ENCODE peak calls at places on chromosomes 5 and 9, in seven cellular contexts. One of them, this sample, is unnamed. For H3K4me1 and H4K20me1, the result is how much of the 10 kb centered on the place peaks cover.

GRCh38 chr5:14009575-14009974 is 65.1 kb upstream of the DNAH5 start:
- DNase-seq in OCI-LY7: no peak
- DNase-seq in GM23248: no peak
- DNase-seq in SK-N-SH: no peak
- DNase-seq in HCT116: no peak
- DNase-seq in PC-3: peak
- DNase-seq in HepG2: no peak
- DNase-seq in this sample: no peak

GRCh38 chr9:117073539-117074336 is 341.1 kb downstream of the ASTN2 start:
- DNase-seq in PC-3: peak
- DNase-seq in OCI-LY7: peak
- DNase-seq in HCT116: no peak
- DNase-seq in HepG2: peak
- DNase-seq in SK-N-SH: peak
- DNase-seq in GM23248: peak
- DNase-seq in this sample: peak

GRCh38 chr9:16337322-16338029 is 533.0 kb downstream of the BNC2 start:
- DNase-seq in HCT116: peak
- DNase-seq in PC-3: peak
- DNase-seq in HepG2: no peak
- DNase-seq in GM23248: peak
- DNase-seq in SK-N-SH: no peak
- DNase-seq in OCI-LY7: no peak
- DNase-seq in this sample: no peak

GRCh38 chr9:86500031-86500430 is 145.8 kb upstream of the TUT7 start:
- DNase-seq in HCT116: no peak
- DNase-seq in PC-3: no peak
- DNase-seq in HepG2: no peak
- DNase-seq in SK-N-SH: no peak
- DNase-seq in GM23248: no peak
- DNase-seq in OCI-LY7: no peak
- DNase-seq in this sample: no peak

GRCh38 chr9:89492586-89492985 is 5.3 kb downstream of the SEMA4D start:
- DNase-seq in HepG2: no peak
- DNase-seq in GM23248: no peak
- DNase-seq in PC-3: no peak
- DNase-seq in HCT116: no peak
- DNase-seq in OCI-LY7: no peak
- DNase-seq in SK-N-SH: no peak
- DNase-seq in this sample: no peak

GRCh38 chr9:29078063-29078660 is 1504.9 kb upstream of the C9orf72 start:
- DNase-seq in SK-N-SH: no peak
- DNase-seq in OCI-LY7: no peak
- DNase-seq in HCT116: no peak
- DNase-seq in GM23248: peak
- DNase-seq in PC-3: peak
- DNase-seq in HepG2: no peak
- DNase-seq in this sample: no peak

GRCh38 chr5:150762216-150762615 is 3.4 kb upstream of the DCTN4 start:
- DNase-seq in HepG2: no peak
- DNase-seq in OCI-LY7: no peak
- DNase-seq in GM23248: peak
- DNase-seq in SK-N-SH: no peak
- DNase-seq in PC-3: no peak
- DNase-seq in HCT116: no peak
- DNase-seq in this sample: no peak

GRCh38 chr5:132016721-132017250 is 5.3 kb upstream of the ACSL6 start:
- DNase-seq in HepG2: no peak
- DNase-seq in SK-N-SH: no peak
- DNase-seq in GM23248: no peak
- DNase-seq in OCI-LY7: no peak
- DNase-seq in HCT116: no peak
- DNase-seq in PC-3: no peak
- DNase-seq in this sample: no peak

GRCh38 chr9:113876806-113877236 is 712 bp downstream of the ZNF618 start:
- DNase-seq in SK-N-SH: no peak
- DNase-seq in OCI-LY7: peak
- DNase-seq in HCT116: no peak
- DNase-seq in HepG2: no peak
- DNase-seq in GM23248: peak
- DNase-seq in PC-3: peak
- DNase-seq in this sample: peak

GRCh38 chr9:97502222-97502983 is 937 bp downstream of the TMOD1 start:
- DNase-seq in PC-3: no peak
- DNase-seq in SK-N-SH: no peak
- DNase-seq in HCT116: no peak
- DNase-seq in HepG2: no peak
- DNase-seq in OCI-LY7: no peak
- DNase-seq in GM23248: no peak
- DNase-seq in this sample: peak

GRCh38 chr5:95446009-95446408 is 54.8 kb downstream of the FAM81B start:
- DNase-seq in PC-3: peak
- DNase-seq in SK-N-SH: no peak
- DNase-seq in HCT116: peak
- DNase-seq in OCI-LY7: no peak
- DNase-seq in HepG2: no peak
- DNase-seq in GM23248: peak
- DNase-seq in this sample: no peak

GRCh38 chr9:35774907-35775635 is 16.3 kb upstream of the NPR2 start:
- DNase-seq in PC-3: no peak
- DNase-seq in HepG2: no peak
- DNase-seq in SK-N-SH: no peak
- DNase-seq in HCT116: no peak
- DNase-seq in OCI-LY7: peak
- DNase-seq in GM23248: no peak
- DNase-seq in this sample: peak

GRCh38 chr9:79654591-79654990 is 82.8 kb downstream of the TLE4 start:
- DNase-seq in HepG2: no peak
- DNase-seq in GM23248: no peak
- DNase-seq in SK-N-SH: no peak
- DNase-seq in OCI-LY7: no peak
- DNase-seq in PC-3: peak
- DNase-seq in HCT116: no peak
- DNase-seq in this sample: no peak

GRCh38 chr9:4489919-4490704 is at the start of gene SLC1A1:
- DNase-seq in HepG2: no peak
- DNase-seq in PC-3: peak
- DNase-seq in GM23248: peak
- DNase-seq in SK-N-SH: peak
- DNase-seq in HCT116: peak
- DNase-seq in OCI-LY7: no peak
- DNase-seq in this sample: peak

GRCh38 chr5:148972958-148973357 is 89.9 kb downstream of the SH3TC2 start:
- DNase-seq in SK-N-SH: no peak
- DNase-seq in HepG2: peak
- DNase-seq in HCT116: peak
- DNase-seq in GM23248: peak
- DNase-seq in OCI-LY7: no peak
- DNase-seq in PC-3: peak
- DNase-seq in this sample: no peak

GRCh38 chr9:88874391-88874790 is 116.9 kb upstream of the S1PR3 start:
- DNase-seq in HepG2: peak
- DNase-seq in HCT116: no peak
- DNase-seq in PC-3: peak
- DNase-seq in OCI-LY7: no peak
- DNase-seq in GM23248: peak
- DNase-seq in SK-N-SH: no peak
- DNase-seq in this sample: no peak

GRCh38 chr5:14699807-14700400 is 35.4 kb downstream of the OTULIN start:
- DNase-seq in SK-N-SH: no peak
- DNase-seq in HepG2: no peak
- DNase-seq in OCI-LY7: no peak
- DNase-seq in HCT116: no peak
- DNase-seq in PC-3: no peak
- DNase-seq in GM23248: no peak
- DNase-seq in this sample: no peak

DNA sequence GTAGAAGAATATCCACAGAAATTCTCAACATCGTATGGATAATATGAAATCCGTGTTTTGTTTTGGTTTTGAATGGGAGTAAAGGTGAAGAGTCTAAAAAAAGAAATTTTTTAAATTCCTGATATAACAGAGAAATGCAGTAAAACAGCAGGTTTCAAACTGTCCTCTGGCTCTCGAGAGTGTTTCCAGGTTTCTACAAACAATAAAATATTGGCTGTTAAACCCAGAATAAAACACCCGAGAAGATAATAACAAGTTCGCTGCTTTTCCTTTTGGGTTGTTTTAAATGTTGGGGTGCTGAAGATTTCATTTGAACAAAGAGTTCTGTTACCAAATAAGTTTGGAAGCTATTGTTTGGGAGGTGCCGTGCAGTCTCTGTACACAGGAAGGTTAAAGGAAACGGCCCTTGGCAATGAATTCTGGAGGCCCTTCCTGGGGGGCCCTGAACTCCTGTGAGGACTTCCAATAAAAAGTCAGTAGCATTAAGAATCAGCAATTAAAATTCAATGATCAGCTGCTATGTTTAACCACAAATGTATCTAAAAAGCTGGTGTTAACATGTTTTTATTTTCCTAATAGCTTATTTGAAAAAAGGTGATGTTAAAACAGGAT is 215.8 kb downstream of the TSSK1B start:
- DNase-seq in HCT116: no peak
- DNase-seq in SK-N-SH: no peak
- DNase-seq in GM23248: no peak
- DNase-seq in PC-3: no peak
- DNase-seq in OCI-LY7: no peak
- DNase-seq in HepG2: no peak
- DNase-seq in this sample: no peak
- H3K4me1 ChIP-seq in HCT116: under half
- H3K4me1 ChIP-seq in SK-N-SH: under half
- H3K4me1 ChIP-seq in GM23248: under half
- H3K4me1 ChIP-seq in PC-3: under half
- H3K4me1 ChIP-seq in OCI-LY7: under half
- H3K4me1 ChIP-seq in HepG2: under half
- H3K4me1 ChIP-seq in this sample: under half

DNA sequence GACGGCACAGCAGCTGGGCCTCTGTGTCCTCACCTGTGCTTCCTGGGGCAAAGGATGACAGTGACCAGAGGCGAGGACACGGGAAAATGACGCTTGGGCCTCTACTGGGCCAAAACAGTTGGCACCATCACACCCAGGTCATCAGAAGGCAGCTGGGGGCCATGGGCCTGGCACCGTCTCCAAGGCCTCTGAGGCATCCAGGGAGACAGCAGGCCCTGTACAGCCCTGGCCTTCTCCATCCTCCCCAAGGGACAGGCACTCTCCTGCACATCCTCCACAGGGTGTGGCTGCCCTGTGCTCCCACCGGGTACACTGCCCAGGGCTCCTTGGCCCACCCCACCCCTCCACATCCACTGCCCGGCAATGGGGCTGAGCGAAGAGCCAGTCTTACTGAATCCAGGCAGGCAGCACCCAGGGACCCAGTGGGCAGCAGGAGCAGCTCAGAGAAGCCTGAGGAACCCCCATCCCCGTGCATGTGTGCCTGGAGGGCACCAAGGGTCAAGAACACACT is 4.1 kb downstream of the LPCAT1 start:
- DNase-seq in HCT116: no peak
- DNase-seq in HepG2: no peak
- DNase-seq in OCI-LY7: no peak
- DNase-seq in PC-3: no peak
- DNase-seq in SK-N-SH: no peak
- DNase-seq in GM23248: no peak
- DNase-seq in this sample: no peak
- H4K20me1 ChIP-seq in HCT116: under half
- H4K20me1 ChIP-seq in HepG2: under half
- H4K20me1 ChIP-seq in OCI-LY7: under half
- H4K20me1 ChIP-seq in PC-3: under half
- H4K20me1 ChIP-seq in SK-N-SH: half or more
- H4K20me1 ChIP-seq in GM23248: under half
- H4K20me1 ChIP-seq in this sample: half or more

DNA sequence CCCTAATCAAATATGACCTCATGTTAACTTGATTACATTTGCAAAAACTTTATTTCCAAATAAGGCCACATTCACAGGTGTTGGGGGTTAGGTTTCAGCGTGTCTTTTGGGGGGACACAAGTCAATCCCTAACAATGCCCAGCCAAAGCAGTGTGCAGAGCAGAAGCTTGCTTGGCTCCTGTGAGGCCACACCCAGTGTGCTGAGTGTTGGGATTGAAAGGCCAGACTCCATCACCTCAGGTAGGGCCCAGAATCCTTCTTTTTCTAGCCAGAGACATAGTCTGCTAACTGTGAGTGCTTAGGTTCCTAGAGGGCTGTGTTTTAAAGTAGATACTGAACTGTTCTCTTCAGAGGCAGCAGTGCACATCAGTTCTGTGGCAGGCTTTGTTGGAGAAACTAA is 27.9 kb downstream of the KDM4C start:
- DNase-seq in SK-N-SH: no peak
- DNase-seq in HepG2: no peak
- DNase-seq in OCI-LY7: no peak
- DNase-seq in HCT116: no peak
- DNase-seq in GM23248: no peak
- DNase-seq in PC-3: no peak
- DNase-seq in this sample: no peak
- H3K4me1 ChIP-seq in SK-N-SH: under half
- H3K4me1 ChIP-seq in HepG2: half or more
- H3K4me1 ChIP-seq in OCI-LY7: under half
- H3K4me1 ChIP-seq in HCT116: under half
- H3K4me1 ChIP-seq in GM23248: under half
- H3K4me1 ChIP-seq in PC-3: under half
- H3K4me1 ChIP-seq in this sample: under half

GRCh38 chr9:23648651-23649050 is 177.4 kb downstream of the ELAVL2 start:
- DNase-seq in OCI-LY7: no peak
- DNase-seq in PC-3: no peak
- DNase-seq in GM23248: no peak
- DNase-seq in HCT116: no peak
- DNase-seq in HepG2: no peak
- DNase-seq in SK-N-SH: no peak
- DNase-seq in this sample: no peak

GRCh38 chr9:23638837-23639426 is 187.1 kb downstream of the ELAVL2 start:
- DNase-seq in SK-N-SH: no peak
- DNase-seq in HepG2: no peak
- DNase-seq in GM23248: no peak
- DNase-seq in HCT116: no peak
- DNase-seq in OCI-LY7: no peak
- DNase-seq in PC-3: peak
- DNase-seq in this sample: no peak

GRCh38 chr9:23643656-23644258 is 182.3 kb downstream of the ELAVL2 start:
- DNase-seq in HepG2: no peak
- DNase-seq in PC-3: peak
- DNase-seq in GM23248: no peak
- DNase-seq in HCT116: no peak
- DNase-seq in OCI-LY7: no peak
- DNase-seq in SK-N-SH: no peak
- DNase-seq in this sample: no peak

GRCh38 chr9:23644906-23645305 is 181.1 kb downstream of the ELAVL2 start:
- DNase-seq in OCI-LY7: no peak
- DNase-seq in SK-N-SH: no peak
- DNase-seq in GM23248: no peak
- DNase-seq in PC-3: no peak
- DNase-seq in HCT116: no peak
- DNase-seq in HepG2: no peak
- DNase-seq in this sample: no peak

DNA sequence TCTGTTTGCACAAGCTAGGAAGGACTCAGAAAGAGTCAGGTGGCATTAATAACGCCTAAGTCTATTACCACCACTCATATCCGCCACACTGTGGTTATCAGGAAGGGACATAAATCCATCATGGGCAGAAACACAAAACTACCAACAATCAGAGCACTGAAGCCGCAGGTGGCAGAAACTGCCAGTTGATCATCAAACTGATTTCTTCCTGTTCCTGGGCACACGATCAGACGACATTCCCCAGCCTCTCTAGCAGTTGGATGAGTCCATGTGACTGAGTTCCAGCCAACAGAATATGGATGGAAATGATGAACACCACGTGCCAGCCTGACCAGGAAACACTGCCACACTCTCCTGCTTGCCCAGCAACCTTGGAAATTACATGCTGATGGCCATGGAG is 181.7 kb downstream of the ELAVL2 start:
- DNase-seq in HCT116: no peak
- DNase-seq in GM23248: no peak
- DNase-seq in OCI-LY7: no peak
- DNase-seq in HepG2: no peak
- DNase-seq in PC-3: no peak
- DNase-seq in SK-N-SH: no peak
- DNase-seq in this sample: no peak
- H4K20me1 ChIP-seq in HCT116: under half
- H4K20me1 ChIP-seq in GM23248: under half
- H4K20me1 ChIP-seq in OCI-LY7: under half
- H4K20me1 ChIP-seq in HepG2: under half
- H4K20me1 ChIP-seq in PC-3: under half
- H4K20me1 ChIP-seq in SK-N-SH: under half
- H4K20me1 ChIP-seq in this sample: under half